ENCODE peak calls at places on chromosome 10, in four cellular contexts. P, O, M and C are unnamed samples.

GRCh38 chr10:80535671-80536360 is 1.9 kb upstream of the SH2D4B start:
- DNase-seq in M (peak; percentile 70), P (peak; percentile 24), O (peak; percentile 73), C (peak; percentile 76)

GRCh38 chr10:99872367-99873162 is 90.1 kb downstream of the ABCC2 start:
- DNase-seq in P (no peak), M (no peak), O (no peak), C (no peak)

GRCh38 chr10:93512565-93512964 is 16.2 kb downstream of the CEP55 start:
- DNase-seq in P (no peak), M (no peak), O (no peak), C (no peak)

GRCh38 chr10:32205666-32206065 is 141.3 kb downstream of the EPC1 start:
- DNase-seq in P (no peak), O (no peak), M (no peak), C (no peak)

GRCh38 chr10:132303361-132304115 is 4.2 kb downstream of the STK32C start:
- DNase-seq in M (no peak), P (no peak), O (peak; percentile 20), C (no peak)

GRCh38 chr10:5416981-5417380 is 4.6 kb downstream of the NET1 start:
- DNase-seq in P (no peak), O (no peak), M (no peak), C (no peak)

GRCh38 chr10:44934416-44935200 is 23.5 kb downstream of the TMEM72 start:
- DNase-seq in M (no peak), O (no peak), P (no peak), C (no peak)

GRCh38 chr10:96706331-96706853 is 13.9 kb downstream of the PIK3AP1 start:
- DNase-seq in O (no peak), M (no peak), P (no peak), C (no peak)

GRCh38 chr10:93656155-93656554 is 43.8 kb downstream of the PDE6C start:
- DNase-seq in M (no peak), P (no peak), O (no peak), C (no peak)

GRCh38 chr10:43204943-43205671 is 61.8 kb downstream of the RASGEF1A start:
- DNase-seq in P (peak; percentile 37), O (peak; percentile 33), M (peak; percentile 54), C (peak; percentile 56)

GRCh38 chr10:77151395-77151794 is 486.2 kb downstream of the KCNMA1 start:
- DNase-seq in P (no peak), M (no peak), O (no peak), C (no peak)

GRCh38 chr10:86413046-86413728 is 46.6 kb upstream of the GRID1 start:
- DNase-seq in M (no peak), P (no peak), O (no peak), C (no peak)

GRCh38 chr10:5355762-5356478 is 8.8 kb upstream of the UCN3 start:
- DNase-seq in O (no peak), M (no peak), P (no peak), C (no peak)

GRCh38 chr10:69124558-69125121 is 662 bp downstream of the VPS26A start:
- DNase-seq in M (peak; percentile 22), P (peak; percentile 28), O (peak; percentile 58), C (peak; percentile 53)

GRCh38 chr10:132270721-132271457 is 36.9 kb downstream of the STK32C start:
- DNase-seq in O (peak; percentile 19), M (no peak), P (no peak), C (no peak)

GRCh38 chr10:3043512-3044368 is 23.6 kb upstream of the PFKP start:
- DNase-seq in M (peak; percentile 50), P (peak; percentile 77), O (peak; percentile 56), C (no peak)

GRCh38 chr10:36629476-36629875 is 495.9 kb upstream of the ANKRD30A start:
- DNase-seq in O (no peak), M (no peak), P (no peak), C (no peak)

GRCh38 chr10:34145751-34146150 is 669.3 kb downstream of the PARD3 start:
- DNase-seq in P (no peak), O (no peak), M (no peak), C (no peak)

GRCh38 chr10:132860527-132860926 is 74.6 kb upstream of the NKX6-2 start:
- DNase-seq in O (peak; percentile 11), M (no peak), P (no peak), C (peak; percentile 29)

GRCh38 chr10:61964949-61965693 is 63.6 kb downstream of the ARID5B start:
- DNase-seq in P (no peak), O (no peak), M (no peak), C (no peak)

GRCh38 chr10:38159007-38159406 is 64.9 kb downstream of the ZNF37A start:
- DNase-seq in O (no peak), P (no peak), M (no peak), C (no peak)

GRCh38 chr10:11003739-11004515 is 13.7 kb upstream of the CELF2 start:
- DNase-seq in M (no peak), O (no peak), P (no peak), C (no peak)

GRCh38 chr10:73965890-73966768 is 31.8 kb upstream of the VCL start:
- DNase-seq in O (peak; percentile 79), P (no peak), M (no peak), C (no peak)

GRCh38 chr10:13439771-13440708 is 88.8 kb downstream of the BEND7 start:
- DNase-seq in M (peak; percentile 70), P (peak; percentile 31), O (peak; percentile 67), C (peak; percentile 55)

GRCh38 chr10:132192076-132192975 is 5.6 kb downstream of the DPYSL4 start:
- DNase-seq in M (no peak), P (no peak), O (no peak), C (no peak)

GRCh38 chr10:22710139-22710745 is 4.1 kb downstream of the PIP4K2A start:
- DNase-seq in O (no peak), M (no peak), P (peak; percentile 22), C (no peak)

GRCh38 chr10:43292745-43293676 is 26.1 kb upstream of the RASGEF1A start:
- DNase-seq in M (peak; percentile 42), O (peak; percentile 63), P (peak; percentile 62), C (no peak)

GRCh38 chr10:15163261-15163864 is 5.1 kb downstream of the NMT2 start:
- DNase-seq in P (no peak), M (no peak), O (no peak), C (no peak)